ENCODE peak calls at places on chromosomes 11 and 22, in seven cellular contexts. G, A, X, L, J, I and S are unnamed samples.

GRCh38 chr11:45919276-45919675 is 1.6 kb upstream of the PEX16 start:
- DNase-seq in G (no peak), A (no peak), X (no peak), L (no peak), J (no peak), I (no peak), S (no peak)

GRCh38 chr11:113182288-113182687 is 132.1 kb upstream of the TTC12 start:
- DNase-seq in G (no peak), A (no peak), X (no peak), L (no peak), J (no peak), I (no peak), S (no peak)

GRCh38 chr11:1827095-1827797 is 7.5 kb upstream of the SYT8 start:
- DNase-seq in G (no peak), A (peak), X (no peak), L (no peak), J (peak), I (peak), S (no peak)

GRCh38 chr11:45152740-45153595 is 6.5 kb downstream of the PRDM11 start:
- DNase-seq in G (no peak), A (no peak), X (no peak), L (no peak), J (no peak), I (no peak), S (no peak)

GRCh38 chr22:23207786-23208325 is 27.5 kb downstream of the BCR start:
- DNase-seq in G (no peak), A (no peak), X (no peak), L (no peak), J (no peak), I (no peak), S (no peak)

GRCh38 chr11:9568161-9568853 is 5.2 kb upstream of the WEE1 start:
- DNase-seq in G (no peak), A (no peak), X (no peak), L (no peak), J (no peak), I (no peak), S (no peak)

GRCh38 chr22:39106326-39106725 is 9.3 kb downstream of the APOBEC3H start:
- DNase-seq in G (no peak), A (no peak), X (no peak), L (no peak), J (no peak), I (no peak), S (no peak)

GRCh38 chr11:125956371-125956770 is 10.5 kb downstream of the VSIG10L2 start:
- DNase-seq in G (no peak), A (no peak), X (no peak), L (no peak), J (no peak), I (no peak), S (no peak)

GRCh38 chr11:92279056-92279455 is 54.4 kb downstream of the FAT3 start:
- DNase-seq in G (no peak), A (no peak), X (no peak), L (no peak), J (no peak), I (no peak), S (no peak)

GRCh38 chr22:41857160-41857859 is 24.4 kb downstream of the SREBF2 start:
- DNase-seq in G (peak), A (peak), X (peak), L (peak), J (no peak), I (peak), S (peak)

GRCh38 chr11:130163346-130164220 is 4.0 kb downstream of the ST14 start:
- DNase-seq in G (no peak), A (peak), X (no peak), L (no peak), J (no peak), I (no peak), S (peak)

GRCh38 chr22:46376096-46376495 is 40.6 kb downstream of the TRMU start:
- DNase-seq in G (no peak), A (no peak), X (no peak), L (no peak), J (no peak), I (no peak), S (no peak)

GRCh38 chr11:2093575-2094353 is 45.4 kb downstream of the IGF2 start:
- DNase-seq in G (no peak), A (no peak), X (no peak), L (no peak), J (no peak), I (no peak), S (no peak)

GRCh38 chr11:114399903-114400221 is 449 bp downstream of the C11orf71 start:
- DNase-seq in G (peak), A (no peak), X (no peak), L (no peak), J (no peak), I (no peak), S (no peak)

GRCh38 chr11:126636911-126637799 is 281.7 kb downstream of the ST3GAL4 start:
- DNase-seq in G (no peak), A (peak), X (no peak), L (no peak), J (no peak), I (no peak), S (no peak)

GRCh38 chr11:62922653-62923371 is 1.6 kb upstream of the CHRM1 start:
- DNase-seq in G (no peak), A (peak), X (peak), L (peak), J (no peak), I (no peak), S (no peak)

GRCh38 chr11:92204731-92205130 is 19.9 kb upstream of the FAT3 start:
- DNase-seq in G (no peak), A (no peak), X (no peak), L (no peak), J (no peak), I (peak), S (no peak)

GRCh38 chr11:103476874-103477273 is 367.6 kb downstream of the DYNC2H1 start:
- DNase-seq in G (no peak), A (no peak), X (no peak), L (no peak), J (no peak), I (no peak), S (no peak)

GRCh38 chr11:132772712-132773545 is 759.4 kb downstream of the OPCML start:
- DNase-seq in G (no peak), A (no peak), X (peak), L (no peak), J (no peak), I (no peak), S (no peak)

GRCh38 chr22:36237462-36238347 is 1.6 kb downstream of the APOL2 start:
- DNase-seq in G (no peak), A (no peak), X (peak), L (peak), J (no peak), I (no peak), S (peak)

GRCh38 chr11:30196400-30197206 is 34.2 kb upstream of the FSHB start:
- DNase-seq in G (peak), A (peak), X (peak), L (peak), J (peak), I (no peak), S (peak)